ENCODE peak calls at places on chromosomes 3 and 15, in eight cellular contexts. One of them, this sample, is unnamed. For H3K4me1 and H3K27me3, the result is how much of the 10 kb centered on the place peaks cover.

GRCh38 chr3:66493464-66494099 is 7.2 kb downstream of the LRIG1 start:
- DNase-seq in cardiac muscle cell: no peak
- DNase-seq in lung: no peak
- DNase-seq in tibial artery: peak
- DNase-seq in colonic mucosa: peak
- DNase-seq in neural progenitor cell: no peak
- DNase-seq in left ventricle myocardium inferior: no peak
- DNase-seq in fibroblast of lung: no peak
- DNase-seq in this sample: no peak

GRCh38 chr15:40471105-40471777 is 457 bp downstream of the CHST14 start:
- DNase-seq in lung: no peak
- DNase-seq in neural progenitor cell: peak
- DNase-seq in cardiac muscle cell: peak
- DNase-seq in left ventricle myocardium inferior: peak
- DNase-seq in colonic mucosa: peak
- DNase-seq in fibroblast of lung: peak
- DNase-seq in tibial artery: peak
- DNase-seq in this sample: peak

GRCh38 chr3:68162644-68163043 is 508.2 kb upstream of the SUCLG2 start:
- DNase-seq in tibial artery: no peak
- DNase-seq in neural progenitor cell: no peak
- DNase-seq in left ventricle myocardium inferior: no peak
- DNase-seq in lung: no peak
- DNase-seq in fibroblast of lung: no peak
- DNase-seq in colonic mucosa: no peak
- DNase-seq in cardiac muscle cell: no peak
- DNase-seq in this sample: no peak

GRCh38 chr15:52778457-52778856 is 11.7 kb downstream of the ONECUT1 start:
- DNase-seq in colonic mucosa: no peak
- DNase-seq in tibial artery: no peak
- DNase-seq in fibroblast of lung: no peak
- DNase-seq in left ventricle myocardium inferior: no peak
- DNase-seq in cardiac muscle cell: no peak
- DNase-seq in neural progenitor cell: no peak
- DNase-seq in lung: no peak
- DNase-seq in this sample: no peak

GRCh38 chr15:59170998-59171397 is 35.6 kb upstream of the LDHAL6B start:
- DNase-seq in tibial artery: no peak
- DNase-seq in fibroblast of lung: no peak
- DNase-seq in lung: no peak
- DNase-seq in colonic mucosa: no peak
- DNase-seq in left ventricle myocardium inferior: no peak
- DNase-seq in cardiac muscle cell: no peak
- DNase-seq in neural progenitor cell: no peak
- DNase-seq in this sample: no peak

GRCh38 chr3:111808439-111808838 is 50.6 kb upstream of the PHLDB2 start:
- DNase-seq in neural progenitor cell: no peak
- DNase-seq in cardiac muscle cell: peak
- DNase-seq in lung: no peak
- DNase-seq in fibroblast of lung: peak
- DNase-seq in left ventricle myocardium inferior: no peak
- DNase-seq in tibial artery: no peak
- DNase-seq in colonic mucosa: no peak
- DNase-seq in this sample: no peak

GRCh38 chr3:31407665-31408064 is 125.1 kb upstream of the STT3B start:
- DNase-seq in fibroblast of lung: peak
- DNase-seq in neural progenitor cell: no peak
- DNase-seq in colonic mucosa: no peak
- DNase-seq in left ventricle myocardium inferior: no peak
- DNase-seq in lung: no peak
- DNase-seq in tibial artery: no peak
- DNase-seq in cardiac muscle cell: no peak
- DNase-seq in this sample: no peak

GRCh38 chr3:115323380-115323779 is 176.3 kb upstream of the ZBTB20 start:
- DNase-seq in lung: no peak
- DNase-seq in fibroblast of lung: no peak
- DNase-seq in left ventricle myocardium inferior: no peak
- DNase-seq in colonic mucosa: no peak
- DNase-seq in tibial artery: no peak
- DNase-seq in cardiac muscle cell: no peak
- DNase-seq in neural progenitor cell: no peak
- DNase-seq in this sample: no peak

GRCh38 chr3:149895339-149895738 is 75.4 kb downstream of the PFN2 start:
- DNase-seq in fibroblast of lung: no peak
- DNase-seq in cardiac muscle cell: no peak
- DNase-seq in left ventricle myocardium inferior: no peak
- DNase-seq in tibial artery: no peak
- DNase-seq in lung: no peak
- DNase-seq in colonic mucosa: no peak
- DNase-seq in neural progenitor cell: no peak
- DNase-seq in this sample: no peak

GRCh38 chr3:150286390-150287147 is 121.5 kb upstream of the TSC22D2 start:
- DNase-seq in fibroblast of lung: peak
- DNase-seq in neural progenitor cell: peak
- DNase-seq in colonic mucosa: no peak
- DNase-seq in left ventricle myocardium inferior: no peak
- DNase-seq in tibial artery: no peak
- DNase-seq in lung: no peak
- DNase-seq in cardiac muscle cell: peak
- DNase-seq in this sample: no peak

DNA sequence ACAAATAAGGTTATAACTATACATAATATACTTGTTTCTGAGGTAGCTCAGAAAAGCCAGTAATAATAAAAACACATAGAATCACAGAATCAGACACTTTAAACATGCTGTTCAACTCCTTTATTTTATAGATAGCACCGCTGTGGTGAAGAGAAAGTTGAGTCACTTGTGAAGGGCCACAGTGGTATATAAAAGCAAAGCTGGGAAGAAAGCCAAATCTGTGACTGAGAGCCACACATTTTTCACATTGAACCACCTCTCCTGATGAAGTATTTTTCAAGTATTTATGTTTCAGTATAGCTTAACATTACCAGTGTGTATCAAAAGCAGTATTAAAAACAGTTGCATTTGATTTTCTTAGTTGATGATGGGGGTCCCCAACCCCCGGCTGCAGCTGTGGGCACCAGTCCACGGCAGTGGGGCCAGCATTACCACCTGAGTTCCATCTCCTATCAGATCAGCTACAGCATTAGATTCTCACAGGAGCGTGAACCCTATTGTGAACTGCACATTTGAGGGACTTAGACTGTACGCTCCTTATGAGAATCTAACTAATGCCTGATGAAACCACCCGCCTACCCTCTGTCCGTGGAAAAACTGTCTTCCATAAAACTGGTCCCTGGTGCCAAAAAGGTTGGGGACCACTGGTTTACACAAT is 46.2 kb downstream of the TBL1XR1 start:
- DNase-seq in cardiac muscle cell: peak
- DNase-seq in colonic mucosa: no peak
- DNase-seq in tibial artery: no peak
- DNase-seq in lung: no peak
- DNase-seq in neural progenitor cell: no peak
- DNase-seq in left ventricle myocardium inferior: no peak
- DNase-seq in fibroblast of lung: peak
- DNase-seq in this sample: no peak
- H3K4me1 ChIP-seq in cardiac muscle cell: under half
- H3K4me1 ChIP-seq in colonic mucosa: under half
- H3K4me1 ChIP-seq in tibial artery: half or more
- H3K4me1 ChIP-seq in lung: under half
- H3K4me1 ChIP-seq in neural progenitor cell: under half
- H3K4me1 ChIP-seq in left ventricle myocardium inferior: half or more
- H3K4me1 ChIP-seq in fibroblast of lung: under half
- H3K4me1 ChIP-seq in this sample: under half

DNA sequence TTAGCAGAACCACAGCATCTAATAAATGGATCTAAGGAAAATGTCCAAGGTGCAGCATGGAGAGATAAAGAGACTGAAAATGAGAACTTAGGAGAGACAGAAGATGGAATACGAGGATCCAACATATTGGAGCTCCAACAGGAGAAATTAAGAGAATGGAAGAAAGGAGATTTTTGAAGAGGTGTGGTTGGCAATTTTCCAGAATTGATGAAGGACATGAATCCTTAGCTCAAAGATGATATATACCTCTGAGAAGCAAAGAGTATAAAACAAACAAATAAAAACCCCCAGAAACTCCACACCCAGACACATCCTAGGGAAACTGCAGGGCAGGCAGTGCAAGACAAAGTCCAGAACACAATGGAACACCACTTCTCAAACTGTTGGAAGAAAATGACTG is 141.2 kb downstream of the MEGF11 start:
- DNase-seq in neural progenitor cell: no peak
- DNase-seq in cardiac muscle cell: no peak
- DNase-seq in lung: no peak
- DNase-seq in tibial artery: no peak
- DNase-seq in left ventricle myocardium inferior: no peak
- DNase-seq in fibroblast of lung: no peak
- DNase-seq in colonic mucosa: no peak
- DNase-seq in this sample: no peak
- H3K27me3 ChIP-seq in neural progenitor cell: under half
- H3K27me3 ChIP-seq in cardiac muscle cell: under half
- H3K27me3 ChIP-seq in lung: under half
- H3K27me3 ChIP-seq in tibial artery: under half
- H3K27me3 ChIP-seq in left ventricle myocardium inferior: half or more
- H3K27me3 ChIP-seq in fibroblast of lung: under half
- H3K27me3 ChIP-seq in colonic mucosa: under half
- H3K27me3 ChIP-seq in this sample: under half

DNA sequence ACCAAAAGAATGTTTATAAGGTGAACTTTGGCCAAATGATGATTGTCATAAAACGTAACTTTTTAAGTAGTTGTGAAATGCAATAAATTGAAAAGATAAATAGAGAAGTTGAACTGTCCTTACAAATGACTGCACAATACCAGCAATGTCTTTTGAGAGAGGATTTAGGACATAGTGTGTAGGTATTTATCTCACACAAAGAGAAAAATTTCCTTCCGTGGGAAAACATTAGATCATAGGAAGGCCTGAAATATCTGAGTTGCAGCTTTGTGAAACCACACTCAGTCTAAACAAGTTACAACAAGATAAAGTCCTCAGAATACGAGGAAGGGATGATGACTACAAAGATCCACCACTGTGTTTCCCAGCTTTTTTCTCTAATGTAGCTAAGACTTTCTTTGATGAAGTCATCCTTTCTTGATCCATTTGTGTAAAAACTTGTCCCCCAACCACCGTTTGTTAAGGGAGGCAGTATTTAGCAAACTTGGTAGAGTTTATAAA is 16.0 kb downstream of the ROBO2 start:
- DNase-seq in neural progenitor cell: peak
- DNase-seq in cardiac muscle cell: no peak
- DNase-seq in tibial artery: no peak
- DNase-seq in colonic mucosa: no peak
- DNase-seq in left ventricle myocardium inferior: no peak
- DNase-seq in fibroblast of lung: peak
- DNase-seq in lung: no peak
- DNase-seq in this sample: no peak
- TF ChIP-seq CTCF in neural progenitor cell: no peak
- TF ChIP-seq CTCF in cardiac muscle cell: no peak
- TF ChIP-seq CTCF in tibial artery: no peak
- TF ChIP-seq CTCF in colonic mucosa: no peak
- TF ChIP-seq CTCF in left ventricle myocardium inferior: no peak
- TF ChIP-seq CTCF in fibroblast of lung: no peak
- TF ChIP-seq CTCF in lung: no peak
- TF ChIP-seq CTCF in this sample: no peak

GRCh38 chr3:122258757-122259371 is 66.2 kb upstream of the CSTA start:
- DNase-seq in colonic mucosa: peak
- DNase-seq in neural progenitor cell: peak
- DNase-seq in fibroblast of lung: peak
- DNase-seq in lung: peak
- DNase-seq in tibial artery: peak
- DNase-seq in cardiac muscle cell: peak
- DNase-seq in left ventricle myocardium inferior: peak
- DNase-seq in this sample: no peak
- H3K4me1 ChIP-seq in colonic mucosa: under half
- H3K4me1 ChIP-seq in neural progenitor cell: under half
- H3K4me1 ChIP-seq in fibroblast of lung: under half
- H3K4me1 ChIP-seq in lung: under half
- H3K4me1 ChIP-seq in tibial artery: under half
- H3K4me1 ChIP-seq in cardiac muscle cell: under half
- H3K4me1 ChIP-seq in left ventricle myocardium inferior: under half
- H3K4me1 ChIP-seq in this sample: under half

GRCh38 chr3:37458162-37458895 is 283.9 kb upstream of the LRRFIP2 start:
- DNase-seq in cardiac muscle cell: peak
- DNase-seq in colonic mucosa: no peak
- DNase-seq in lung: no peak
- DNase-seq in tibial artery: peak
- DNase-seq in neural progenitor cell: peak
- DNase-seq in left ventricle myocardium inferior: peak
- DNase-seq in fibroblast of lung: no peak
- DNase-seq in this sample: no peak
- H3K27me3 ChIP-seq in cardiac muscle cell: under half
- H3K27me3 ChIP-seq in colonic mucosa: under half
- H3K27me3 ChIP-seq in lung: under half
- H3K27me3 ChIP-seq in tibial artery: under half
- H3K27me3 ChIP-seq in neural progenitor cell: under half
- H3K27me3 ChIP-seq in left ventricle myocardium inferior: under half
- H3K27me3 ChIP-seq in fibroblast of lung: under half
- H3K27me3 ChIP-seq in this sample: under half

DNA sequence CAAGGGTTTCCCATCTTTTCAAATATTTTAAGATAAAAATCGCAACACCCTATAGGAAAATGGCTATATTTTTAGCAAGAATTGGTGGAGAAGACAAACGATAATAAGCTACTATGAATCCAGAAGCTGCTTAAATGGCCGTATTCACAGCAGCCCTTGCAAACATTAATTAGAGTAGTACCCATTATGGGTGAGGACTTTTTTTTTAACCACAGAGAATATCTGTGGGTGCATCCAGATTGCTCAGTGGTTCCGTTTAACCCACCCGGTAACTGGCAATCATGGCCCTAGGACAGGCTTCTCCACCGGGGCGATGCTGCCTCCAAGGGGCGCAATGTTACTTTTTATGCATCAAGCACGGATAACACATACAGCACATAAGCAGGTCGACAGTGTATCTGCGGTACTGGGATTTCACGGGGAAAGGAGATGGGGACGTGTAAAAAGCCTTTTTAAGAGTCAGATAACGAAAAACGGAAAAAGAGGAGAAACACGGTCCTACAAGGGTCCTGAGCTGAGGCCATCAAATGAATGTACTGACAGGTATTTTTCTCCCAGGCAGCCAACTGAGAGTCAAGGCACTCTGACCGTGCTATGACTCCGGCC is 968 bp upstream of the TMEM266 start:
- DNase-seq in cardiac muscle cell: peak
- DNase-seq in fibroblast of lung: peak
- DNase-seq in lung: no peak
- DNase-seq in colonic mucosa: peak
- DNase-seq in neural progenitor cell: peak
- DNase-seq in left ventricle myocardium inferior: no peak
- DNase-seq in tibial artery: no peak
- DNase-seq in this sample: no peak
- TF ChIP-seq CTCF in cardiac muscle cell: peak
- TF ChIP-seq CTCF in fibroblast of lung: no peak
- TF ChIP-seq CTCF in lung: no peak
- TF ChIP-seq CTCF in colonic mucosa: no peak
- TF ChIP-seq CTCF in neural progenitor cell: peak
- TF ChIP-seq CTCF in left ventricle myocardium inferior: peak
- TF ChIP-seq CTCF in tibial artery: no peak
- TF ChIP-seq CTCF in this sample: no peak

This sample was measured in tibial nerve.